ENCODE peak calls at places on chromosome 20, in seven cellular contexts. I is midbrain, V is AML-193, A is cardiac fibroblast, J is amygdala, Q is HCT116, U is heart right ventricle. S is an unnamed sample.

GRCh38 chr20:13294522-13294921 is 73.4 kb downstream of the ISM1 start:
- DNase-seq in I (no peak), V (no peak), J (no peak), Q (no peak), U (no peak), A (no peak), S (no peak)

GRCh38 chr20:34948030-34948429 is 7.6 kb downstream of the GSS start:
- DNase-seq in V (no peak), U (no peak), I (no peak), A (peak), J (no peak), Q (no peak), S (peak)

GRCh38 chr20:5970381-5970780 is 19.9 kb downstream of the MCM8 start:
- DNase-seq in A (no peak), Q (no peak), V (no peak), U (no peak), J (no peak), I (no peak), S (no peak)

GRCh38 chr20:38173237-38174156 is 8.4 kb upstream of the TGM2 start:
- DNase-seq in U (peak), A (peak), J (no peak), Q (no peak), V (no peak), I (no peak), S (peak)

GRCh38 chr20:50621068-50621467 is 70.3 kb downstream of the RIPOR3 start:
- DNase-seq in U (no peak), Q (no peak), A (no peak), J (no peak), I (no peak), V (no peak), S (no peak)

GRCh38 chr20:58349586-58349985 is 39.4 kb upstream of the VAPB start:
- DNase-seq in A (peak), I (no peak), V (no peak), Q (no peak), U (no peak), J (no peak), S (peak)

GRCh38 chr20:40471261-40471629 is 217.8 kb downstream of the MAFB start:
- DNase-seq in U (no peak), Q (no peak), J (no peak), I (no peak), V (no peak), A (no peak), S (no peak)

GRCh38 chr20:33663161-33664084 is 1.3 kb downstream of the C20orf144 start:
- DNase-seq in Q (no peak), I (peak), A (peak), V (peak), J (peak), U (peak), S (peak)

GRCh38 chr20:32227316-32227715 is 19.6 kb downstream of the POFUT1 start:
- DNase-seq in I (no peak), J (no peak), V (no peak), Q (no peak), A (no peak), U (no peak), S (no peak)

GRCh38 chr20:39298116-39298515 is 336.0 kb downstream of the DHX35 start:
- DNase-seq in U (no peak), I (peak), Q (no peak), A (no peak), V (no peak), J (no peak), S (no peak)

GRCh38 chr20:219290-220115 is 7.6 kb upstream of the DEFB129 start:
- DNase-seq in Q (peak), U (no peak), V (peak), A (peak), J (no peak), I (no peak), S (peak)

GRCh38 chr20:750801-751200 is 17.5 kb downstream of the SLC52A3 start:
- DNase-seq in Q (no peak), U (no peak), V (no peak), J (no peak), A (no peak), I (no peak), S (no peak)

GRCh38 chr20:3407426-3408250 is at the start of gene DNAAF9:
- DNase-seq in Q (peak), V (peak), A (peak), U (peak), J (peak), I (peak), S (peak)

GRCh38 chr20:58479666-58480454 is 35.3 kb downstream of the APCDD1L start:
- DNase-seq in V (no peak), I (no peak), U (no peak), J (no peak), Q (no peak), A (no peak), S (no peak)

GRCh38 chr20:21901470-21902275 is 196.2 kb downstream of the PAX1 start:
- DNase-seq in J (no peak), V (no peak), I (peak), U (peak), Q (no peak), A (no peak), S (peak)

GRCh38 chr20:44031822-44032582 is 117.3 kb downstream of the TOX2 start:
- DNase-seq in V (no peak), I (no peak), J (no peak), U (no peak), Q (no peak), A (no peak), S (no peak)

GRCh38 chr20:15619816-15620215 is 953.4 kb downstream of the KIF16B start:
- DNase-seq in Q (no peak), V (no peak), U (no peak), I (no peak), J (no peak), A (no peak), S (peak)

GRCh38 chr20:46307139-46307998 is 929 bp downstream of the CDH22 start:
- DNase-seq in A (peak), I (peak), Q (no peak), V (peak), J (peak), U (peak), S (peak)

GRCh38 chr20:45945678-45946148 is 11.2 kb downstream of the PCIF1 start:
- DNase-seq in Q (no peak), V (no peak), A (no peak), U (no peak), J (no peak), I (no peak), S (no peak)

GRCh38 chr20:22775671-22776139 is 191.3 kb upstream of the FOXA2 start:
- DNase-seq in I (no peak), Q (peak), A (peak), V (no peak), U (no peak), J (no peak), S (peak)

GRCh38 chr20:54144847-54145246 is 28.9 kb downstream of the CYP24A1 start:
- DNase-seq in A (no peak), V (no peak), J (no peak), U (no peak), Q (no peak), I (no peak), S (no peak)

GRCh38 chr20:32518593-32519366 is 66.4 kb downstream of the NOL4L start:
- DNase-seq in U (no peak), I (no peak), V (no peak), J (no peak), A (no peak), Q (no peak), S (no peak)

GRCh38 chr20:24837721-24838456 is 111.2 kb upstream of the CST7 start:
- DNase-seq in U (no peak), A (peak), V (no peak), J (no peak), Q (no peak), I (no peak), S (no peak)

GRCh38 chr20:50478162-50479036 is 31.8 kb upstream of the PTPN1 start:
- DNase-seq in J (no peak), V (peak), I (peak), Q (peak), U (peak), A (peak), S (peak)

GRCh38 chr20:45080867-45081616 is 19.9 kb downstream of the KCNS1 start:
- DNase-seq in J (no peak), Q (peak), V (peak), U (no peak), I (no peak), A (no peak), S (peak)

GRCh38 chr20:44642203-44643153 is 9.0 kb downstream of the ADA start:
- DNase-seq in V (peak), J (peak), U (peak), I (peak), A (peak), Q (no peak), S (peak)

GRCh38 chr20:32537657-32538525 is 47.2 kb downstream of the NOL4L start:
- DNase-seq in Q (no peak), J (no peak), U (no peak), A (no peak), I (no peak), V (no peak), S (no peak)

GRCh38 chr20:23744726-23745646 is 5.7 kb downstream of the CST1 start:
- DNase-seq in U (no peak), Q (no peak), J (no peak), I (no peak), V (no peak), A (peak), S (no peak)

GRCh38 chr20:1811621-1812498 is 83.3 kb upstream of the SIRPA start:
- DNase-seq in A (no peak), U (no peak), Q (no peak), I (peak), V (no peak), J (no peak), S (no peak)

GRCh38 chr20:50534567-50534966 is 24.4 kb downstream of the PTPN1 start:
- DNase-seq in A (peak), J (no peak), Q (no peak), U (no peak), I (no peak), V (no peak), S (no peak)

GRCh38 chr20:48843125-48843806 is 15.5 kb upstream of the PREX1 start:
- DNase-seq in V (no peak), Q (no peak), I (no peak), J (no peak), A (no peak), U (no peak), S (peak)